ENCODE peak calls at places on chromosome 9, in eight cellular contexts. One of them, this sample, is unnamed.

GRCh38 chr9:130872912-130873503 is 23.6 kb downstream of the QRFP start:
- DNase-seq in stimulated activated CD8-positive, alpha-beta memory T cell treated with anti-CD3 and anti-CD28 coated beads, Interleukin-4, amount 100 ng/mL, for 4 hours: no peak
- DNase-seq in AG04450: no peak
- DNase-seq in activated naive CD8-positive, alpha-beta T cell treated with anti-CD3 and anti-CD28 coated beads for 36 hours: no peak
- DNase-seq in psoas muscle: peak; percentile 75
- DNase-seq in GM06990: no peak
- DNase-seq in GM18507: no peak
- DNase-seq in heart right ventricle: peak; percentile 74
- DNase-seq in this sample: no peak

GRCh38 chr9:134546231-134546731 is 95.3 kb upstream of the COL5A1 start:
- DNase-seq in AG04450: no peak
- DNase-seq in psoas muscle: peak; percentile 35
- DNase-seq in stimulated activated CD8-positive, alpha-beta memory T cell treated with anti-CD3 and anti-CD28 coated beads, Interleukin-4, amount 100 ng/mL, for 4 hours: no peak
- DNase-seq in heart right ventricle: no peak
- DNase-seq in activated naive CD8-positive, alpha-beta T cell treated with anti-CD3 and anti-CD28 coated beads for 36 hours: no peak
- DNase-seq in GM06990: no peak
- DNase-seq in GM18507: no peak
- DNase-seq in this sample: no peak

GRCh38 chr9:114621975-114622609 is 11.0 kb downstream of the TMEM268 start:
- DNase-seq in GM06990: no peak
- DNase-seq in GM18507: no peak
- DNase-seq in activated naive CD8-positive, alpha-beta T cell treated with anti-CD3 and anti-CD28 coated beads for 36 hours: no peak
- DNase-seq in AG04450: peak; percentile 30
- DNase-seq in psoas muscle: no peak
- DNase-seq in heart right ventricle: peak; percentile 23
- DNase-seq in stimulated activated CD8-positive, alpha-beta memory T cell treated with anti-CD3 and anti-CD28 coated beads, Interleukin-4, amount 100 ng/mL, for 4 hours: no peak
- DNase-seq in this sample: no peak

GRCh38 chr9:101791938-101792337 is 53.5 kb upstream of the GRIN3A start:
- DNase-seq in heart right ventricle: no peak
- DNase-seq in AG04450: no peak
- DNase-seq in psoas muscle: no peak
- DNase-seq in stimulated activated CD8-positive, alpha-beta memory T cell treated with anti-CD3 and anti-CD28 coated beads, Interleukin-4, amount 100 ng/mL, for 4 hours: no peak
- DNase-seq in GM06990: no peak
- DNase-seq in GM18507: no peak
- DNase-seq in activated naive CD8-positive, alpha-beta T cell treated with anti-CD3 and anti-CD28 coated beads for 36 hours: peak; percentile 7
- DNase-seq in this sample: peak; percentile 30

GRCh38 chr9:137455361-137455991 is 3.7 kb downstream of the NSMF start:
- DNase-seq in stimulated activated CD8-positive, alpha-beta memory T cell treated with anti-CD3 and anti-CD28 coated beads, Interleukin-4, amount 100 ng/mL, for 4 hours: no peak
- DNase-seq in activated naive CD8-positive, alpha-beta T cell treated with anti-CD3 and anti-CD28 coated beads for 36 hours: no peak
- DNase-seq in GM06990: peak; percentile 57
- DNase-seq in psoas muscle: peak; percentile 51
- DNase-seq in heart right ventricle: no peak
- DNase-seq in GM18507: no peak
- DNase-seq in AG04450: no peak
- DNase-seq in this sample: peak; percentile 3

GRCh38 chr9:82191082-82191481 is 202.5 kb downstream of the SPATA31D1 start:
- DNase-seq in stimulated activated CD8-positive, alpha-beta memory T cell treated with anti-CD3 and anti-CD28 coated beads, Interleukin-4, amount 100 ng/mL, for 4 hours: no peak
- DNase-seq in psoas muscle: no peak
- DNase-seq in heart right ventricle: no peak
- DNase-seq in AG04450: no peak
- DNase-seq in activated naive CD8-positive, alpha-beta T cell treated with anti-CD3 and anti-CD28 coated beads for 36 hours: no peak
- DNase-seq in GM06990: no peak
- DNase-seq in GM18507: no peak
- DNase-seq in this sample: no peak

GRCh38 chr9:116572095-116572748 is 114.9 kb upstream of the TRIM32 start:
- DNase-seq in heart right ventricle: peak; percentile 89
- DNase-seq in stimulated activated CD8-positive, alpha-beta memory T cell treated with anti-CD3 and anti-CD28 coated beads, Interleukin-4, amount 100 ng/mL, for 4 hours: no peak
- DNase-seq in AG04450: peak; percentile 81
- DNase-seq in GM06990: peak; percentile 32
- DNase-seq in psoas muscle: peak; percentile 95
- DNase-seq in activated naive CD8-positive, alpha-beta T cell treated with anti-CD3 and anti-CD28 coated beads for 36 hours: peak; percentile 29
- DNase-seq in GM18507: peak; percentile 20
- DNase-seq in this sample: peak; percentile 62

GRCh38 chr9:112970939-112971338 is 41.1 kb downstream of the ZNF883 start:
- DNase-seq in stimulated activated CD8-positive, alpha-beta memory T cell treated with anti-CD3 and anti-CD28 coated beads, Interleukin-4, amount 100 ng/mL, for 4 hours: no peak
- DNase-seq in GM06990: no peak
- DNase-seq in GM18507: no peak
- DNase-seq in AG04450: no peak
- DNase-seq in heart right ventricle: no peak
- DNase-seq in psoas muscle: no peak
- DNase-seq in activated naive CD8-positive, alpha-beta T cell treated with anti-CD3 and anti-CD28 coated beads for 36 hours: no peak
- DNase-seq in this sample: no peak

GRCh38 chr9:14314424-14314928 is 535 bp upstream of the NFIB start:
- DNase-seq in AG04450: no peak
- DNase-seq in psoas muscle: peak; percentile 85
- DNase-seq in stimulated activated CD8-positive, alpha-beta memory T cell treated with anti-CD3 and anti-CD28 coated beads, Interleukin-4, amount 100 ng/mL, for 4 hours: no peak
- DNase-seq in activated naive CD8-positive, alpha-beta T cell treated with anti-CD3 and anti-CD28 coated beads for 36 hours: no peak
- DNase-seq in heart right ventricle: peak; percentile 90
- DNase-seq in GM18507: no peak
- DNase-seq in GM06990: no peak
- DNase-seq in this sample: no peak

GRCh38 chr9:87039809-87040392 is 92.6 kb upstream of the GAS1 start:
- DNase-seq in heart right ventricle: no peak
- DNase-seq in stimulated activated CD8-positive, alpha-beta memory T cell treated with anti-CD3 and anti-CD28 coated beads, Interleukin-4, amount 100 ng/mL, for 4 hours: no peak
- DNase-seq in psoas muscle: no peak
- DNase-seq in AG04450: no peak
- DNase-seq in GM18507: no peak
- DNase-seq in activated naive CD8-positive, alpha-beta T cell treated with anti-CD3 and anti-CD28 coated beads for 36 hours: no peak
- DNase-seq in GM06990: no peak
- DNase-seq in this sample: no peak

GRCh38 chr9:447230-448025 is 232.8 kb downstream of the DOCK8 start:
- DNase-seq in GM18507: no peak
- DNase-seq in AG04450: no peak
- DNase-seq in psoas muscle: no peak
- DNase-seq in heart right ventricle: no peak
- DNase-seq in activated naive CD8-positive, alpha-beta T cell treated with anti-CD3 and anti-CD28 coated beads for 36 hours: peak; percentile 45
- DNase-seq in stimulated activated CD8-positive, alpha-beta memory T cell treated with anti-CD3 and anti-CD28 coated beads, Interleukin-4, amount 100 ng/mL, for 4 hours: peak; percentile 50
- DNase-seq in GM06990: no peak
- DNase-seq in this sample: peak; percentile 69

GRCh38 chr9:19683715-19684114 is 105.1 kb downstream of the SLC24A2 start:
- DNase-seq in activated naive CD8-positive, alpha-beta T cell treated with anti-CD3 and anti-CD28 coated beads for 36 hours: no peak
- DNase-seq in stimulated activated CD8-positive, alpha-beta memory T cell treated with anti-CD3 and anti-CD28 coated beads, Interleukin-4, amount 100 ng/mL, for 4 hours: no peak
- DNase-seq in GM06990: no peak
- DNase-seq in heart right ventricle: no peak
- DNase-seq in psoas muscle: no peak
- DNase-seq in AG04450: no peak
- DNase-seq in GM18507: no peak
- DNase-seq in this sample: no peak

GRCh38 chr9:21730899-21731298 is 71.5 kb upstream of the MTAP start:
- DNase-seq in AG04450: no peak
- DNase-seq in activated naive CD8-positive, alpha-beta T cell treated with anti-CD3 and anti-CD28 coated beads for 36 hours: no peak
- DNase-seq in heart right ventricle: no peak
- DNase-seq in psoas muscle: no peak
- DNase-seq in stimulated activated CD8-positive, alpha-beta memory T cell treated with anti-CD3 and anti-CD28 coated beads, Interleukin-4, amount 100 ng/mL, for 4 hours: no peak
- DNase-seq in GM18507: no peak
- DNase-seq in GM06990: no peak
- DNase-seq in this sample: no peak

GRCh38 chr9:87812375-87813118 is 70.1 kb upstream of the SPATA31E1 start:
- DNase-seq in AG04450: peak; percentile 13
- DNase-seq in GM18507: no peak
- DNase-seq in GM06990: no peak
- DNase-seq in activated naive CD8-positive, alpha-beta T cell treated with anti-CD3 and anti-CD28 coated beads for 36 hours: peak; percentile 16
- DNase-seq in stimulated activated CD8-positive, alpha-beta memory T cell treated with anti-CD3 and anti-CD28 coated beads, Interleukin-4, amount 100 ng/mL, for 4 hours: no peak
- DNase-seq in psoas muscle: no peak
- DNase-seq in heart right ventricle: no peak
- DNase-seq in this sample: peak; percentile 72

GRCh38 chr9:91985692-91986091 is 35.7 kb upstream of the ROR2 start:
- DNase-seq in GM18507: no peak
- DNase-seq in stimulated activated CD8-positive, alpha-beta memory T cell treated with anti-CD3 and anti-CD28 coated beads, Interleukin-4, amount 100 ng/mL, for 4 hours: no peak
- DNase-seq in psoas muscle: no peak
- DNase-seq in AG04450: no peak
- DNase-seq in GM06990: no peak
- DNase-seq in activated naive CD8-positive, alpha-beta T cell treated with anti-CD3 and anti-CD28 coated beads for 36 hours: no peak
- DNase-seq in heart right ventricle: no peak
- DNase-seq in this sample: no peak

GRCh38 chr9:129557192-129558036 is 63.5 kb downstream of the C9orf50 start:
- DNase-seq in activated naive CD8-positive, alpha-beta T cell treated with anti-CD3 and anti-CD28 coated beads for 36 hours: no peak
- DNase-seq in heart right ventricle: no peak
- DNase-seq in psoas muscle: no peak
- DNase-seq in GM06990: no peak
- DNase-seq in stimulated activated CD8-positive, alpha-beta memory T cell treated with anti-CD3 and anti-CD28 coated beads, Interleukin-4, amount 100 ng/mL, for 4 hours: no peak
- DNase-seq in GM18507: no peak
- DNase-seq in AG04450: no peak
- DNase-seq in this sample: no peak

GRCh38 chr9:89478821-89479668 is 18.9 kb downstream of the SEMA4D start:
- DNase-seq in GM18507: no peak
- DNase-seq in AG04450: no peak
- DNase-seq in GM06990: no peak
- DNase-seq in psoas muscle: no peak
- DNase-seq in activated naive CD8-positive, alpha-beta T cell treated with anti-CD3 and anti-CD28 coated beads for 36 hours: peak; percentile 72
- DNase-seq in stimulated activated CD8-positive, alpha-beta memory T cell treated with anti-CD3 and anti-CD28 coated beads, Interleukin-4, amount 100 ng/mL, for 4 hours: no peak
- DNase-seq in heart right ventricle: no peak
- DNase-seq in this sample: peak; percentile 75

GRCh38 chr9:121601234-121601633 is 50.2 kb upstream of the DAB2IP start:
- DNase-seq in activated naive CD8-positive, alpha-beta T cell treated with anti-CD3 and anti-CD28 coated beads for 36 hours: no peak
- DNase-seq in psoas muscle: no peak
- DNase-seq in heart right ventricle: no peak
- DNase-seq in AG04450: no peak
- DNase-seq in GM18507: no peak
- DNase-seq in stimulated activated CD8-positive, alpha-beta memory T cell treated with anti-CD3 and anti-CD28 coated beads, Interleukin-4, amount 100 ng/mL, for 4 hours: no peak
- DNase-seq in GM06990: no peak
- DNase-seq in this sample: no peak

GRCh38 chr9:85960688-85961093 is 19.7 kb downstream of the NAA35 start:
- DNase-seq in activated naive CD8-positive, alpha-beta T cell treated with anti-CD3 and anti-CD28 coated beads for 36 hours: no peak
- DNase-seq in GM06990: no peak
- DNase-seq in AG04450: no peak
- DNase-seq in GM18507: no peak
- DNase-seq in psoas muscle: no peak
- DNase-seq in heart right ventricle: peak; percentile 23
- DNase-seq in stimulated activated CD8-positive, alpha-beta memory T cell treated with anti-CD3 and anti-CD28 coated beads, Interleukin-4, amount 100 ng/mL, for 4 hours: no peak
- DNase-seq in this sample: no peak

GRCh38 chr9:112719292-112719691 is 1.4 kb upstream of the INIP start:
- DNase-seq in AG04450: no peak
- DNase-seq in GM18507: no peak
- DNase-seq in heart right ventricle: no peak
- DNase-seq in activated naive CD8-positive, alpha-beta T cell treated with anti-CD3 and anti-CD28 coated beads for 36 hours: no peak
- DNase-seq in stimulated activated CD8-positive, alpha-beta memory T cell treated with anti-CD3 and anti-CD28 coated beads, Interleukin-4, amount 100 ng/mL, for 4 hours: no peak
- DNase-seq in psoas muscle: no peak
- DNase-seq in GM06990: peak; percentile 52
- DNase-seq in this sample: no peak

GRCh38 chr9:106864533-106865143 is 1.7 kb downstream of the ZNF462 start:
- DNase-seq in psoas muscle: no peak
- DNase-seq in activated naive CD8-positive, alpha-beta T cell treated with anti-CD3 and anti-CD28 coated beads for 36 hours: no peak
- DNase-seq in GM06990: no peak
- DNase-seq in AG04450: no peak
- DNase-seq in stimulated activated CD8-positive, alpha-beta memory T cell treated with anti-CD3 and anti-CD28 coated beads, Interleukin-4, amount 100 ng/mL, for 4 hours: no peak
- DNase-seq in heart right ventricle: no peak
- DNase-seq in GM18507: no peak
- DNase-seq in this sample: no peak

GRCh38 chr9:73537561-73537960 is 385.9 kb downstream of the ANXA1 start:
- DNase-seq in activated naive CD8-positive, alpha-beta T cell treated with anti-CD3 and anti-CD28 coated beads for 36 hours: no peak
- DNase-seq in GM18507: no peak
- DNase-seq in AG04450: no peak
- DNase-seq in GM06990: no peak
- DNase-seq in psoas muscle: no peak
- DNase-seq in stimulated activated CD8-positive, alpha-beta memory T cell treated with anti-CD3 and anti-CD28 coated beads, Interleukin-4, amount 100 ng/mL, for 4 hours: no peak
- DNase-seq in heart right ventricle: no peak
- DNase-seq in this sample: no peak

GRCh38 chr9:36127652-36128244 is 8.8 kb upstream of the GLIPR2 start:
- DNase-seq in GM06990: no peak
- DNase-seq in AG04450: no peak
- DNase-seq in activated naive CD8-positive, alpha-beta T cell treated with anti-CD3 and anti-CD28 coated beads for 36 hours: no peak
- DNase-seq in stimulated activated CD8-positive, alpha-beta memory T cell treated with anti-CD3 and anti-CD28 coated beads, Interleukin-4, amount 100 ng/mL, for 4 hours: no peak
- DNase-seq in GM18507: no peak
- DNase-seq in psoas muscle: no peak
- DNase-seq in heart right ventricle: no peak
- DNase-seq in this sample: no peak

GRCh38 chr9:107102011-107102410 is 181.1 kb upstream of the RAD23B start:
- DNase-seq in activated naive CD8-positive, alpha-beta T cell treated with anti-CD3 and anti-CD28 coated beads for 36 hours: no peak
- DNase-seq in GM06990: no peak
- DNase-seq in GM18507: no peak
- DNase-seq in stimulated activated CD8-positive, alpha-beta memory T cell treated with anti-CD3 and anti-CD28 coated beads, Interleukin-4, amount 100 ng/mL, for 4 hours: no peak
- DNase-seq in AG04450: no peak
- DNase-seq in heart right ventricle: no peak
- DNase-seq in psoas muscle: no peak
- DNase-seq in this sample: no peak

GRCh38 chr9:94921656-94922055 is 195.2 kb downstream of the AOPEP start:
- DNase-seq in stimulated activated CD8-positive, alpha-beta memory T cell treated with anti-CD3 and anti-CD28 coated beads, Interleukin-4, amount 100 ng/mL, for 4 hours: no peak
- DNase-seq in psoas muscle: no peak
- DNase-seq in GM06990: no peak
- DNase-seq in heart right ventricle: no peak
- DNase-seq in GM18507: no peak
- DNase-seq in activated naive CD8-positive, alpha-beta T cell treated with anti-CD3 and anti-CD28 coated beads for 36 hours: no peak
- DNase-seq in AG04450: no peak
- DNase-seq in this sample: no peak

GRCh38 chr9:117335797-117336435 is 78.9 kb downstream of the ASTN2 start:
- DNase-seq in GM06990: no peak
- DNase-seq in psoas muscle: no peak
- DNase-seq in heart right ventricle: no peak
- DNase-seq in stimulated activated CD8-positive, alpha-beta memory T cell treated with anti-CD3 and anti-CD28 coated beads, Interleukin-4, amount 100 ng/mL, for 4 hours: no peak
- DNase-seq in activated naive CD8-positive, alpha-beta T cell treated with anti-CD3 and anti-CD28 coated beads for 36 hours: no peak
- DNase-seq in AG04450: no peak
- DNase-seq in GM18507: no peak
- DNase-seq in this sample: no peak

GRCh38 chr9:137113385-137114159 is 961 bp downstream of the DPP7 start:
- DNase-seq in activated naive CD8-positive, alpha-beta T cell treated with anti-CD3 and anti-CD28 coated beads for 36 hours: peak; percentile 46
- DNase-seq in AG04450: no peak
- DNase-seq in psoas muscle: no peak
- DNase-seq in GM06990: no peak
- DNase-seq in heart right ventricle: no peak
- DNase-seq in GM18507: no peak
- DNase-seq in stimulated activated CD8-positive, alpha-beta memory T cell treated with anti-CD3 and anti-CD28 coated beads, Interleukin-4, amount 100 ng/mL, for 4 hours: no peak
- DNase-seq in this sample: peak; percentile 58

GRCh38 chr9:14924821-14925220 is 14.6 kb upstream of the FREM1 start:
- DNase-seq in psoas muscle: no peak
- DNase-seq in AG04450: no peak
- DNase-seq in GM18507: no peak
- DNase-seq in activated naive CD8-positive, alpha-beta T cell treated with anti-CD3 and anti-CD28 coated beads for 36 hours: no peak
- DNase-seq in heart right ventricle: no peak
- DNase-seq in stimulated activated CD8-positive, alpha-beta memory T cell treated with anti-CD3 and anti-CD28 coated beads, Interleukin-4, amount 100 ng/mL, for 4 hours: no peak
- DNase-seq in GM06990: no peak
- DNase-seq in this sample: no peak

GRCh38 chr9:86756576-86757381 is 190.5 kb downstream of the GAS1 start:
- DNase-seq in GM18507: no peak
- DNase-seq in AG04450: no peak
- DNase-seq in stimulated activated CD8-positive, alpha-beta memory T cell treated with anti-CD3 and anti-CD28 coated beads, Interleukin-4, amount 100 ng/mL, for 4 hours: no peak
- DNase-seq in activated naive CD8-positive, alpha-beta T cell treated with anti-CD3 and anti-CD28 coated beads for 36 hours: no peak
- DNase-seq in GM06990: no peak
- DNase-seq in psoas muscle: no peak
- DNase-seq in heart right ventricle: no peak
- DNase-seq in this sample: no peak

GRCh38 chr9:893843-894420 is 52.4 kb downstream of the DMRT1 start:
- DNase-seq in stimulated activated CD8-positive, alpha-beta memory T cell treated with anti-CD3 and anti-CD28 coated beads, Interleukin-4, amount 100 ng/mL, for 4 hours: peak; percentile 12
- DNase-seq in GM18507: peak; percentile 71
- DNase-seq in heart right ventricle: peak; percentile 13
- DNase-seq in activated naive CD8-positive, alpha-beta T cell treated with anti-CD3 and anti-CD28 coated beads for 36 hours: peak; percentile 81
- DNase-seq in GM06990: peak; percentile 84
- DNase-seq in psoas muscle: no peak
- DNase-seq in AG04450: peak; percentile 1
- DNase-seq in this sample: peak; percentile 68

GRCh38 chr9:122827759-122828090 is 663 bp downstream of the PDCL start:
- DNase-seq in activated naive CD8-positive, alpha-beta T cell treated with anti-CD3 and anti-CD28 coated beads for 36 hours: no peak
- DNase-seq in heart right ventricle: no peak
- DNase-seq in GM18507: no peak
- DNase-seq in psoas muscle: no peak
- DNase-seq in GM06990: no peak
- DNase-seq in stimulated activated CD8-positive, alpha-beta memory T cell treated with anti-CD3 and anti-CD28 coated beads, Interleukin-4, amount 100 ng/mL, for 4 hours: no peak
- DNase-seq in AG04450: no peak
- DNase-seq in this sample: no peak

GRCh38 chr9:34675048-34675714 is 12.7 kb upstream of the CCL27 start:
- DNase-seq in heart right ventricle: peak; percentile 54
- DNase-seq in AG04450: no peak
- DNase-seq in activated naive CD8-positive, alpha-beta T cell treated with anti-CD3 and anti-CD28 coated beads for 36 hours: peak; percentile 66
- DNase-seq in GM06990: no peak
- DNase-seq in psoas muscle: peak; percentile 66
- DNase-seq in stimulated activated CD8-positive, alpha-beta memory T cell treated with anti-CD3 and anti-CD28 coated beads, Interleukin-4, amount 100 ng/mL, for 4 hours: peak; percentile 18
- DNase-seq in GM18507: peak; percentile 39
- DNase-seq in this sample: peak; percentile 77

GRCh38 chr9:71352837-71353236 is 231.4 kb upstream of the TRPM3 start:
- DNase-seq in GM06990: no peak
- DNase-seq in stimulated activated CD8-positive, alpha-beta memory T cell treated with anti-CD3 and anti-CD28 coated beads, Interleukin-4, amount 100 ng/mL, for 4 hours: no peak
- DNase-seq in AG04450: no peak
- DNase-seq in GM18507: no peak
- DNase-seq in heart right ventricle: peak; percentile 5
- DNase-seq in activated naive CD8-positive, alpha-beta T cell treated with anti-CD3 and anti-CD28 coated beads for 36 hours: no peak
- DNase-seq in psoas muscle: no peak
- DNase-seq in this sample: no peak

GRCh38 chr9:81183763-81184162 is 505.6 kb downstream of the TLE1 start:
- DNase-seq in stimulated activated CD8-positive, alpha-beta memory T cell treated with anti-CD3 and anti-CD28 coated beads, Interleukin-4, amount 100 ng/mL, for 4 hours: no peak
- DNase-seq in psoas muscle: no peak
- DNase-seq in GM06990: no peak
- DNase-seq in GM18507: no peak
- DNase-seq in AG04450: peak; percentile 59
- DNase-seq in activated naive CD8-positive, alpha-beta T cell treated with anti-CD3 and anti-CD28 coated beads for 36 hours: no peak
- DNase-seq in heart right ventricle: no peak
- DNase-seq in this sample: no peak